ENCODE peak calls at places on chromosomes 5 and 9, in six cellular contexts. W is left lobe of liver; V is SJCRH30; P is NCI-H345; E is naive B cell; A is stimulated activated CD8-positive, alpha-beta memory T cell treated with anti-CD3 and anti-CD28 coated beads, Interleukin-15, amount 100 ng/mL, for 24 hours. R is an unnamed sample.

GRCh38 chr5:139903450-139903804 is 107.8 kb downstream of the PSD2 start:
- DNase-seq in W (no peak), V (no peak), P (no peak), E (no peak), A (no peak), R (no peak)

GRCh38 chr9:98603821-98604383 is 104.8 kb downstream of the GABBR2 start:
- DNase-seq in W (no peak), V (no peak), P (peak), E (no peak), A (no peak), R (no peak)

GRCh38 chr5:151078490-151079262 is 2.2 kb downstream of the TNIP1 start:
- DNase-seq in W (peak), V (no peak), P (no peak), E (peak), A (no peak), R (no peak)

GRCh38 chr5:173703466-173703865 is 87.0 kb upstream of the BOD1 start:
- DNase-seq in W (no peak), V (no peak), P (no peak), E (no peak), A (no peak), R (no peak)

GRCh38 chr5:119019431-119020348 is 31.3 kb upstream of the DTWD2 start:
- DNase-seq in W (no peak), V (no peak), P (no peak), E (peak), A (no peak), R (no peak)

GRCh38 chr5:172920447-172920849 is 38.8 kb upstream of the RPL26L1 start:
- DNase-seq in W (no peak), V (peak), P (no peak), E (no peak), A (no peak), R (no peak)

GRCh38 chr9:112997236-112997941 is 14.6 kb downstream of the ZNF883 start:
- DNase-seq in W (no peak), V (no peak), P (no peak), E (no peak), A (no peak), R (no peak)

GRCh38 chr5:150219142-150219541 is 29.3 kb downstream of the SLC6A7 start:
- DNase-seq in W (no peak), V (no peak), P (no peak), E (no peak), A (no peak), R (no peak)

GRCh38 chr5:168609806-168610482 is 30.8 kb upstream of the PANK3 start:
- DNase-seq in W (no peak), V (no peak), P (no peak), E (no peak), A (no peak), R (no peak)

GRCh38 chr5:74507596-74507995 is 132.9 kb downstream of the ENC1 start:
- DNase-seq in W (no peak), V (no peak), P (no peak), E (no peak), A (no peak), R (no peak)

GRCh38 chr9:104795857-104796256 is 31.9 kb downstream of the NIPSNAP3B start:
- DNase-seq in W (no peak), V (no peak), P (peak), E (no peak), A (no peak), R (no peak)

GRCh38 chr5:173302546-173303155 is 25.6 kb downstream of the STC2 start:
- DNase-seq in W (no peak), V (peak), P (peak), E (no peak), A (no peak), R (no peak)

GRCh38 chr9:15353892-15354291 is 46.9 kb upstream of the TTC39B start:
- DNase-seq in W (no peak), V (no peak), P (no peak), E (no peak), A (no peak), R (no peak)

GRCh38 chr5:148864113-148864841 is 37.9 kb downstream of the ADRB2 start:
- DNase-seq in W (no peak), V (no peak), P (no peak), E (no peak), A (no peak), R (no peak)

GRCh38 chr5:143594913-143595818 is 191.7 kb upstream of the NR3C1 start:
- DNase-seq in W (no peak), V (no peak), P (peak), E (no peak), A (no peak), R (no peak)

GRCh38 chr5:102807878-102808502 is 52.9 kb downstream of the PAM start:
- DNase-seq in W (no peak), V (peak), P (peak), E (no peak), A (no peak), R (no peak)

GRCh38 chr5:178289438-178289837 is 56.8 kb upstream of the PHYKPL start:
- DNase-seq in W (no peak), V (no peak), P (no peak), E (no peak), A (no peak), R (no peak)

GRCh38 chr9:127567119-127567897 is 44.8 kb upstream of the STXBP1 start:
- DNase-seq in W (peak), V (peak), P (no peak), E (no peak), A (no peak), R (no peak)

GRCh38 chr5:1494780-1495524 is 28.8 kb downstream of the LPCAT1 start:
- DNase-seq in W (no peak), V (no peak), P (no peak), E (peak), A (no peak), R (no peak)

GRCh38 chr9:134980516-134980915 is 62.8 kb upstream of the FCN1 start:
- DNase-seq in W (no peak), V (no peak), P (no peak), E (no peak), A (no peak), R (no peak)

GRCh38 chr5:149039501-149039900 is 23.4 kb downstream of the SH3TC2 start:
- DNase-seq in W (no peak), V (no peak), P (no peak), E (no peak), A (no peak), R (no peak)

GRCh38 chr5:163915481-163915961 is 410.1 kb downstream of the MAT2B start:
- DNase-seq in W (no peak), V (no peak), P (no peak), E (peak), A (no peak), R (no peak)